ENCODE peak calls at places on chromosome 12, in ten cellular contexts. One of them, this sample, is unnamed.

GRCh38 chr12:109715310-109716091 is 1.9 kb downstream of the FAM222A start:
- DNase-seq in myocyte: peak
- DNase-seq in stimulated activated naive CD8-positive, alpha-beta T cell treated with anti-CD3 and anti-CD28 coated beads, Interleukin-15, amount 100 ng/mL, for 72 hours: no peak
- DNase-seq in foreskin fibroblast: no peak
- DNase-seq in AG08396: no peak
- DNase-seq in posterior cingulate gyrus: no peak
- DNase-seq in HepG2: no peak
- DNase-seq in stimulated activated CD8-positive, alpha-beta memory T cell treated with anti-CD3 and anti-CD28 coated beads, Interleukin-7, amount 100 ng/mL, for 4 hours: peak
- DNase-seq in stimulated activated CD4-positive, alpha-beta T cell treated with anti-CD3 and anti-CD28 coated beads, Interleukin-12 subunit alpha, Interleukin-12 subunit beta, amount 100 ng/mL, for 48 hours: no peak
- DNase-seq in mesothelial cell of epicardium: no peak
- DNase-seq in this sample: no peak

GRCh38 chr12:122684297-122684696 is 18.9 kb downstream of the HCAR2 start:
- DNase-seq in myocyte: no peak
- DNase-seq in stimulated activated naive CD8-positive, alpha-beta T cell treated with anti-CD3 and anti-CD28 coated beads, Interleukin-15, amount 100 ng/mL, for 72 hours: no peak
- DNase-seq in foreskin fibroblast: no peak
- DNase-seq in AG08396: no peak
- DNase-seq in posterior cingulate gyrus: no peak
- DNase-seq in HepG2: no peak
- DNase-seq in stimulated activated CD8-positive, alpha-beta memory T cell treated with anti-CD3 and anti-CD28 coated beads, Interleukin-7, amount 100 ng/mL, for 4 hours: no peak
- DNase-seq in stimulated activated CD4-positive, alpha-beta T cell treated with anti-CD3 and anti-CD28 coated beads, Interleukin-12 subunit alpha, Interleukin-12 subunit beta, amount 100 ng/mL, for 48 hours: no peak
- DNase-seq in mesothelial cell of epicardium: no peak
- DNase-seq in this sample: no peak

GRCh38 chr12:55067701-55068100 is 47.9 kb downstream of the NEUROD4 start:
- DNase-seq in myocyte: no peak
- DNase-seq in stimulated activated naive CD8-positive, alpha-beta T cell treated with anti-CD3 and anti-CD28 coated beads, Interleukin-15, amount 100 ng/mL, for 72 hours: no peak
- DNase-seq in foreskin fibroblast: no peak
- DNase-seq in AG08396: no peak
- DNase-seq in posterior cingulate gyrus: no peak
- DNase-seq in HepG2: no peak
- DNase-seq in stimulated activated CD8-positive, alpha-beta memory T cell treated with anti-CD3 and anti-CD28 coated beads, Interleukin-7, amount 100 ng/mL, for 4 hours: no peak
- DNase-seq in stimulated activated CD4-positive, alpha-beta T cell treated with anti-CD3 and anti-CD28 coated beads, Interleukin-12 subunit alpha, Interleukin-12 subunit beta, amount 100 ng/mL, for 48 hours: no peak
- DNase-seq in mesothelial cell of epicardium: no peak
- DNase-seq in this sample: no peak

GRCh38 chr12:59084758-59085383 is 164.6 kb upstream of the LRIG3 start:
- DNase-seq in myocyte: no peak
- DNase-seq in stimulated activated naive CD8-positive, alpha-beta T cell treated with anti-CD3 and anti-CD28 coated beads, Interleukin-15, amount 100 ng/mL, for 72 hours: no peak
- DNase-seq in foreskin fibroblast: peak
- DNase-seq in AG08396: peak
- DNase-seq in posterior cingulate gyrus: no peak
- DNase-seq in HepG2: no peak
- DNase-seq in stimulated activated CD8-positive, alpha-beta memory T cell treated with anti-CD3 and anti-CD28 coated beads, Interleukin-7, amount 100 ng/mL, for 4 hours: no peak
- DNase-seq in stimulated activated CD4-positive, alpha-beta T cell treated with anti-CD3 and anti-CD28 coated beads, Interleukin-12 subunit alpha, Interleukin-12 subunit beta, amount 100 ng/mL, for 48 hours: no peak
- DNase-seq in mesothelial cell of epicardium: no peak
- DNase-seq in this sample: peak

GRCh38 chr12:123094349-123095073 is 56.4 kb downstream of the PITPNM2 start:
- DNase-seq in myocyte: peak
- DNase-seq in stimulated activated naive CD8-positive, alpha-beta T cell treated with anti-CD3 and anti-CD28 coated beads, Interleukin-15, amount 100 ng/mL, for 72 hours: no peak
- DNase-seq in foreskin fibroblast: peak
- DNase-seq in AG08396: peak
- DNase-seq in posterior cingulate gyrus: no peak
- DNase-seq in HepG2: peak
- DNase-seq in stimulated activated CD8-positive, alpha-beta memory T cell treated with anti-CD3 and anti-CD28 coated beads, Interleukin-7, amount 100 ng/mL, for 4 hours: no peak
- DNase-seq in stimulated activated CD4-positive, alpha-beta T cell treated with anti-CD3 and anti-CD28 coated beads, Interleukin-12 subunit alpha, Interleukin-12 subunit beta, amount 100 ng/mL, for 48 hours: no peak
- DNase-seq in mesothelial cell of epicardium: no peak
- DNase-seq in this sample: peak

GRCh38 chr12:22262309-22262708 is 72.2 kb downstream of the ST8SIA1 start:
- DNase-seq in myocyte: peak
- DNase-seq in stimulated activated naive CD8-positive, alpha-beta T cell treated with anti-CD3 and anti-CD28 coated beads, Interleukin-15, amount 100 ng/mL, for 72 hours: no peak
- DNase-seq in foreskin fibroblast: no peak
- DNase-seq in AG08396: no peak
- DNase-seq in posterior cingulate gyrus: no peak
- DNase-seq in HepG2: no peak
- DNase-seq in stimulated activated CD8-positive, alpha-beta memory T cell treated with anti-CD3 and anti-CD28 coated beads, Interleukin-7, amount 100 ng/mL, for 4 hours: no peak
- DNase-seq in stimulated activated CD4-positive, alpha-beta T cell treated with anti-CD3 and anti-CD28 coated beads, Interleukin-12 subunit alpha, Interleukin-12 subunit beta, amount 100 ng/mL, for 48 hours: no peak
- DNase-seq in mesothelial cell of epicardium: no peak
- DNase-seq in this sample: no peak

GRCh38 chr12:53267309-53268008 is 640 bp upstream of the ESPL1 start:
- DNase-seq in myocyte: no peak
- DNase-seq in stimulated activated naive CD8-positive, alpha-beta T cell treated with anti-CD3 and anti-CD28 coated beads, Interleukin-15, amount 100 ng/mL, for 72 hours: no peak
- DNase-seq in foreskin fibroblast: no peak
- DNase-seq in AG08396: no peak
- DNase-seq in posterior cingulate gyrus: no peak
- DNase-seq in HepG2: no peak
- DNase-seq in stimulated activated CD8-positive, alpha-beta memory T cell treated with anti-CD3 and anti-CD28 coated beads, Interleukin-7, amount 100 ng/mL, for 4 hours: peak
- DNase-seq in stimulated activated CD4-positive, alpha-beta T cell treated with anti-CD3 and anti-CD28 coated beads, Interleukin-12 subunit alpha, Interleukin-12 subunit beta, amount 100 ng/mL, for 48 hours: peak
- DNase-seq in mesothelial cell of epicardium: no peak
- DNase-seq in this sample: no peak

GRCh38 chr12:48193623-48194022 is 9.5 kb downstream of the OR10AD1 start:
- DNase-seq in myocyte: no peak
- DNase-seq in stimulated activated naive CD8-positive, alpha-beta T cell treated with anti-CD3 and anti-CD28 coated beads, Interleukin-15, amount 100 ng/mL, for 72 hours: no peak
- DNase-seq in foreskin fibroblast: no peak
- DNase-seq in AG08396: no peak
- DNase-seq in posterior cingulate gyrus: no peak
- DNase-seq in HepG2: no peak
- DNase-seq in stimulated activated CD8-positive, alpha-beta memory T cell treated with anti-CD3 and anti-CD28 coated beads, Interleukin-7, amount 100 ng/mL, for 4 hours: no peak
- DNase-seq in stimulated activated CD4-positive, alpha-beta T cell treated with anti-CD3 and anti-CD28 coated beads, Interleukin-12 subunit alpha, Interleukin-12 subunit beta, amount 100 ng/mL, for 48 hours: no peak
- DNase-seq in mesothelial cell of epicardium: no peak
- DNase-seq in this sample: no peak

GRCh38 chr12:98582093-98582492 is 11.4 kb upstream of the SLC25A3 start:
- DNase-seq in myocyte: peak
- DNase-seq in stimulated activated naive CD8-positive, alpha-beta T cell treated with anti-CD3 and anti-CD28 coated beads, Interleukin-15, amount 100 ng/mL, for 72 hours: no peak
- DNase-seq in foreskin fibroblast: peak
- DNase-seq in AG08396: no peak
- DNase-seq in posterior cingulate gyrus: no peak
- DNase-seq in HepG2: no peak
- DNase-seq in stimulated activated CD8-positive, alpha-beta memory T cell treated with anti-CD3 and anti-CD28 coated beads, Interleukin-7, amount 100 ng/mL, for 4 hours: no peak
- DNase-seq in stimulated activated CD4-positive, alpha-beta T cell treated with anti-CD3 and anti-CD28 coated beads, Interleukin-12 subunit alpha, Interleukin-12 subunit beta, amount 100 ng/mL, for 48 hours: no peak
- DNase-seq in mesothelial cell of epicardium: no peak
- DNase-seq in this sample: no peak

GRCh38 chr12:79661629-79662028 is 29.1 kb downstream of the PAWR start:
- DNase-seq in myocyte: no peak
- DNase-seq in stimulated activated naive CD8-positive, alpha-beta T cell treated with anti-CD3 and anti-CD28 coated beads, Interleukin-15, amount 100 ng/mL, for 72 hours: no peak
- DNase-seq in foreskin fibroblast: peak
- DNase-seq in AG08396: no peak
- DNase-seq in posterior cingulate gyrus: no peak
- DNase-seq in HepG2: no peak
- DNase-seq in stimulated activated CD8-positive, alpha-beta memory T cell treated with anti-CD3 and anti-CD28 coated beads, Interleukin-7, amount 100 ng/mL, for 4 hours: no peak
- DNase-seq in stimulated activated CD4-positive, alpha-beta T cell treated with anti-CD3 and anti-CD28 coated beads, Interleukin-12 subunit alpha, Interleukin-12 subunit beta, amount 100 ng/mL, for 48 hours: no peak
- DNase-seq in mesothelial cell of epicardium: no peak
- DNase-seq in this sample: no peak

GRCh38 chr12:2126676-2127406 is 74.1 kb downstream of the CACNA1C start:
- DNase-seq in myocyte: no peak
- DNase-seq in stimulated activated naive CD8-positive, alpha-beta T cell treated with anti-CD3 and anti-CD28 coated beads, Interleukin-15, amount 100 ng/mL, for 72 hours: no peak
- DNase-seq in foreskin fibroblast: no peak
- DNase-seq in AG08396: no peak
- DNase-seq in posterior cingulate gyrus: no peak
- DNase-seq in HepG2: no peak
- DNase-seq in stimulated activated CD8-positive, alpha-beta memory T cell treated with anti-CD3 and anti-CD28 coated beads, Interleukin-7, amount 100 ng/mL, for 4 hours: no peak
- DNase-seq in stimulated activated CD4-positive, alpha-beta T cell treated with anti-CD3 and anti-CD28 coated beads, Interleukin-12 subunit alpha, Interleukin-12 subunit beta, amount 100 ng/mL, for 48 hours: no peak
- DNase-seq in mesothelial cell of epicardium: no peak
- DNase-seq in this sample: no peak

GRCh38 chr12:50986961-50987737 is 34.8 kb downstream of the HIGD1C start:
- DNase-seq in myocyte: peak
- DNase-seq in stimulated activated naive CD8-positive, alpha-beta T cell treated with anti-CD3 and anti-CD28 coated beads, Interleukin-15, amount 100 ng/mL, for 72 hours: peak
- DNase-seq in foreskin fibroblast: peak
- DNase-seq in AG08396: peak
- DNase-seq in posterior cingulate gyrus: no peak
- DNase-seq in HepG2: peak
- DNase-seq in stimulated activated CD8-positive, alpha-beta memory T cell treated with anti-CD3 and anti-CD28 coated beads, Interleukin-7, amount 100 ng/mL, for 4 hours: no peak
- DNase-seq in stimulated activated CD4-positive, alpha-beta T cell treated with anti-CD3 and anti-CD28 coated beads, Interleukin-12 subunit alpha, Interleukin-12 subunit beta, amount 100 ng/mL, for 48 hours: no peak
- DNase-seq in mesothelial cell of epicardium: no peak
- DNase-seq in this sample: peak

GRCh38 chr12:13101854-13102375 is 1.6 kb downstream of the GSG1 start:
- DNase-seq in myocyte: no peak
- DNase-seq in stimulated activated naive CD8-positive, alpha-beta T cell treated with anti-CD3 and anti-CD28 coated beads, Interleukin-15, amount 100 ng/mL, for 72 hours: no peak
- DNase-seq in foreskin fibroblast: peak
- DNase-seq in AG08396: no peak
- DNase-seq in posterior cingulate gyrus: no peak
- DNase-seq in HepG2: peak
- DNase-seq in stimulated activated CD8-positive, alpha-beta memory T cell treated with anti-CD3 and anti-CD28 coated beads, Interleukin-7, amount 100 ng/mL, for 4 hours: no peak
- DNase-seq in stimulated activated CD4-positive, alpha-beta T cell treated with anti-CD3 and anti-CD28 coated beads, Interleukin-12 subunit alpha, Interleukin-12 subunit beta, amount 100 ng/mL, for 48 hours: no peak
- DNase-seq in mesothelial cell of epicardium: no peak
- DNase-seq in this sample: peak

GRCh38 chr12:95700316-95700785 is 90.2 kb downstream of the NTN4 start:
- DNase-seq in myocyte: peak
- DNase-seq in stimulated activated naive CD8-positive, alpha-beta T cell treated with anti-CD3 and anti-CD28 coated beads, Interleukin-15, amount 100 ng/mL, for 72 hours: no peak
- DNase-seq in foreskin fibroblast: peak
- DNase-seq in AG08396: peak
- DNase-seq in posterior cingulate gyrus: no peak
- DNase-seq in HepG2: no peak
- DNase-seq in stimulated activated CD8-positive, alpha-beta memory T cell treated with anti-CD3 and anti-CD28 coated beads, Interleukin-7, amount 100 ng/mL, for 4 hours: no peak
- DNase-seq in stimulated activated CD4-positive, alpha-beta T cell treated with anti-CD3 and anti-CD28 coated beads, Interleukin-12 subunit alpha, Interleukin-12 subunit beta, amount 100 ng/mL, for 48 hours: peak
- DNase-seq in mesothelial cell of epicardium: no peak
- DNase-seq in this sample: no peak

GRCh38 chr12:45893240-45893639 is 97.1 kb downstream of the SCAF11 start:
- DNase-seq in myocyte: peak
- DNase-seq in stimulated activated naive CD8-positive, alpha-beta T cell treated with anti-CD3 and anti-CD28 coated beads, Interleukin-15, amount 100 ng/mL, for 72 hours: no peak
- DNase-seq in foreskin fibroblast: no peak
- DNase-seq in AG08396: no peak
- DNase-seq in posterior cingulate gyrus: no peak
- DNase-seq in HepG2: peak
- DNase-seq in stimulated activated CD8-positive, alpha-beta memory T cell treated with anti-CD3 and anti-CD28 coated beads, Interleukin-7, amount 100 ng/mL, for 4 hours: no peak
- DNase-seq in stimulated activated CD4-positive, alpha-beta T cell treated with anti-CD3 and anti-CD28 coated beads, Interleukin-12 subunit alpha, Interleukin-12 subunit beta, amount 100 ng/mL, for 48 hours: no peak
- DNase-seq in mesothelial cell of epicardium: no peak
- DNase-seq in this sample: no peak

GRCh38 chr12:124738636-124739467 is 124.8 kb downstream of the SCARB1 start:
- DNase-seq in myocyte: no peak
- DNase-seq in stimulated activated naive CD8-positive, alpha-beta T cell treated with anti-CD3 and anti-CD28 coated beads, Interleukin-15, amount 100 ng/mL, for 72 hours: no peak
- DNase-seq in foreskin fibroblast: no peak
- DNase-seq in AG08396: peak
- DNase-seq in posterior cingulate gyrus: no peak
- DNase-seq in HepG2: peak
- DNase-seq in stimulated activated CD8-positive, alpha-beta memory T cell treated with anti-CD3 and anti-CD28 coated beads, Interleukin-7, amount 100 ng/mL, for 4 hours: no peak
- DNase-seq in stimulated activated CD4-positive, alpha-beta T cell treated with anti-CD3 and anti-CD28 coated beads, Interleukin-12 subunit alpha, Interleukin-12 subunit beta, amount 100 ng/mL, for 48 hours: no peak
- DNase-seq in mesothelial cell of epicardium: no peak
- DNase-seq in this sample: peak

GRCh38 chr12:6553051-6553868 is 2.6 kb downstream of the IFFO1 start:
- DNase-seq in myocyte: peak
- DNase-seq in stimulated activated naive CD8-positive, alpha-beta T cell treated with anti-CD3 and anti-CD28 coated beads, Interleukin-15, amount 100 ng/mL, for 72 hours: no peak
- DNase-seq in foreskin fibroblast: peak
- DNase-seq in AG08396: peak
- DNase-seq in posterior cingulate gyrus: no peak
- DNase-seq in HepG2: no peak
- DNase-seq in stimulated activated CD8-positive, alpha-beta memory T cell treated with anti-CD3 and anti-CD28 coated beads, Interleukin-7, amount 100 ng/mL, for 4 hours: no peak
- DNase-seq in stimulated activated CD4-positive, alpha-beta T cell treated with anti-CD3 and anti-CD28 coated beads, Interleukin-12 subunit alpha, Interleukin-12 subunit beta, amount 100 ng/mL, for 48 hours: no peak
- DNase-seq in mesothelial cell of epicardium: no peak
- DNase-seq in this sample: no peak